ENCODE peak calls at places on chromosome 13, in five cellular contexts. V, L, A, C and J are unnamed samples.

GRCh38 chr13:54133721-54134120 is 1105.1 kb downstream of the OLFM4 start:
- DNase-seq in V (no peak), L (no peak), A (no peak), C (no peak), J (no peak)

GRCh38 chr13:60311527-60311926 is 85.5 kb upstream of the TDRD3 start:
- DNase-seq in L (no peak), A (no peak), C (no peak), V (no peak), J (no peak)

GRCh38 chr13:21676611-21677021 is 5.7 kb downstream of the FGF9 start:
- DNase-seq in V (no peak), A (no peak), C (no peak), L (peak), J (no peak)

GRCh38 chr13:33446821-33447481 is 161.4 kb upstream of the STARD13 start:
- DNase-seq in L (no peak), C (no peak), V (no peak), A (no peak), J (no peak)

GRCh38 chr13:75319244-75319643 is 162.7 kb downstream of the TBC1D4 start:
- DNase-seq in L (no peak), V (no peak), A (peak), C (no peak), J (peak)

GRCh38 chr13:67792151-67792665 is 562.1 kb upstream of the PCDH9 start:
- DNase-seq in A (no peak), V (no peak), L (no peak), C (no peak), J (no peak)

GRCh38 chr13:110119943-110120905 is 186.7 kb downstream of the COL4A1 start:
- DNase-seq in A (no peak), V (no peak), C (no peak), L (no peak), J (peak)

GRCh38 chr13:68850160-68850559 is 1257.5 kb upstream of the ATXN8OS start:
- DNase-seq in A (no peak), C (no peak), L (no peak), V (no peak), J (no peak)

GRCh38 chr13:87810391-87810801 is 139.2 kb downstream of the SLITRK5 start:
- DNase-seq in A (peak), V (no peak), C (no peak), L (no peak), J (no peak)

GRCh38 chr13:77016241-77016812 is 10.6 kb downstream of the FBXL3 start:
- DNase-seq in C (no peak), V (no peak), A (no peak), L (no peak), J (no peak)

GRCh38 chr13:36788276-36788675 is 30.7 kb upstream of the RFXAP start:
- DNase-seq in V (no peak), A (no peak), C (no peak), L (no peak), J (peak)

GRCh38 chr13:102815788-102816187 is 16.9 kb downstream of the BIVM start:
- DNase-seq in L (no peak), A (no peak), V (no peak), C (no peak), J (no peak)

GRCh38 chr13:114286808-114287207 is 5.4 kb downstream of the UPF3A start:
- DNase-seq in L (no peak), V (no peak), C (no peak), A (no peak), J (peak)
- TF ChIP-seq MXI1 in L (no peak), V (no peak), C (no peak), A (no peak), J (no peak)

GRCh38 chr13:38883783-38884182 is 106.8 kb downstream of the STOML3 start:
- DNase-seq in A (no peak), V (no peak), C (no peak), L (no peak), J (no peak)

GRCh38 chr13:38880397-38880796 is 110.2 kb downstream of the STOML3 start:
- DNase-seq in V (no peak), C (no peak), A (no peak), L (no peak), J (no peak)

GRCh38 chr13:38875186-38875875 is 115.3 kb downstream of the STOML3 start:
- DNase-seq in C (no peak), L (no peak), A (no peak), V (no peak), J (no peak)

GRCh38 chr13:38879278-38879677 is 111.4 kb downstream of the STOML3 start:
- DNase-seq in V (no peak), A (no peak), C (no peak), L (no peak), J (no peak)
- TF ChIP-seq MXI1 in V (no peak), A (no peak), C (no peak), L (no peak), J (no peak)

GRCh38 chr13:23915308-23915707 is 18.0 kb upstream of the C1QTNF9B start:
- DNase-seq in L (no peak), C (no peak), V (no peak), A (peak), J (no peak)
- TF ChIP-seq MXI1 in L (no peak), C (no peak), V (no peak), A (no peak), J (no peak)

DNA sequence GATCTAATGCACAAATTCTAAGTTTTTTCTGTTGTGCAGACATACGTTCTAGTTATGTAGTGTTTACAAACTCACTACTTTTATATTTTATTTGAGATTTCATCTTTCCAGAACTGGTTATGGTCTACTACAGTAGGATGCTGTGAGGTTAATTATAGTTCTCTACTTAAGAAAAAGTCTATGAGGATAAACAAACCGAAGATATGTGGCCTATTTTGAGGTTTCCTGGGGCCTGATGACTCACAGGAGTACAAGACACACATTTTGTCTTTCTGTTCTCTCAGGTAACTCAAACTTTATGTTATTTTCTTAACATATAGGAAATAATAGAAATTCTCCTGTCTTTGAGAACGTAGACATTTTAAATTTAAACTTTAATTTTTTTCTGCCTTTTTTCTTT is 45.1 kb downstream of the PCDH20 start:
- DNase-seq in C (no peak), A (no peak), L (no peak), V (no peak), J (no peak)
- TF ChIP-seq MXI1 in C (no peak), A (no peak), L (no peak), V (no peak), J (no peak)

DNA sequence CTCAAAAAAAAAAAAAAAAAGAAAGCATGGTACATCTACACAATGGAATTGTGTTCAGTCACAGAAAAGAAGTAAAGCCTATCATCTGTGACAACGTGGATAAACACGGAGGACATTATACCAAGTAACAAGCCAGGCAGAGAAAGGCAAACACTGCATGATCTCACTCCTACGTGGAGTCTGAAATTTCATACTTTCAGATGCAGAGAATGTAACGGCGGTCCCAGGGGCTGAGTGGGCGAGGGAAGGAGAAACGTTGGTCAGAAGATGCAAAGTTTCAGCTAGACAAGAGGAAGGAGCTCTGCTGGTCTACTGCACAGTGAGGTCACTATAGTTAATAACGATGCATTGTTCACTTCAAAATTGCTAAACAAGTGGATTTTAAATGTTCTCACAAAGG is 62.6 kb downstream of the SOX1 start:
- DNase-seq in C (no peak), V (no peak), L (no peak), A (no peak), J (no peak)
- TF ChIP-seq MXI1 in C (no peak), V (no peak), L (no peak), A (no peak), J (no peak)

DNA sequence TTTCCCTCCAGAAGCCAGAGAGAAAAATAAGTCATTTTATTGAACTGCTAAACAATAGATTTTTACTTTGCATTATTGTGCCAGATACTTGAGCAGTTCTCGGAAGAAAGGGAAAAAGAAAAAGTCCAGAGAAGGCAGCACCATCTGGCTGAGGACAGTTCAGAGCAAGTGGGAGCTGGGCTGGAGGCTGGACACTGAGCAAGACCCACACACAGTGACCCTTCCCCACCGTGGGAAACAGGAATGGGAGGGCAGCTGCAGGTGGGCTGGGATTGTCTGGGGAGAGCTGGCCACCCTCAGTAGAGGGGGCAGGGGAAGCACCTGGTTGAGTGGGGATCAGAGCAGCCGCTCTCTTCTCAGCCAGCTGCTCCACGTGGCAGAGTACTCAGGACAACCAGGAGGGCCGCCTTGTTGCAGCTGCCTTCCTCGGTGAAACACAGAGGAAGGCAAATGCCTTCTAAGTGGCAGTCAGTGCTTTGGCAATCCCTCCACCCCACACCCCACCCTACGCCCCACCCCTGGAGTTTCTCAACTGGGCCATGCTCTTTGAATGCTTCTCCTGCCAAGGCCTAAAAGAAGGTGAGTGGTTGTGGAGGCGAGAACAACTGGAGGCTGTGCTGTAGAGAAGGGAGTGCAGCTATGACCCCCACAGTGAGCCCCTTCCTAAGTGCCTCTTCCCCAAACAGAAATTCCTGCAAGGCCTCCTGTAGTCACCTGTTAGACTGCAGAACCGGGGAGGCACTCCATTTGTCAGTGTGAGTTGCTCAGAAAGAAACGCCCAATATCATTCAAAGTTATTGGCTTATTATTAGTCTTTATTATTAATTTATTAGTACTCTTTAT is 179.3 kb downstream of the ZIC5 start:
- DNase-seq in A (no peak), L (no peak), C (no peak), V (no peak), J (no peak)
- TF ChIP-seq MXI1 in A (no peak), L (no peak), C (no peak), V (no peak), J (no peak)

GRCh38 chr13:96248103-96248502 is 158.2 kb downstream of the HS6ST3 start:
- DNase-seq in C (no peak), A (no peak), L (no peak), V (no peak), J (no peak)
- TF ChIP-seq MXI1 in C (no peak), A (no peak), L (no peak), V (no peak), J (no peak)